ENCODE peak calls at places on chromosomes 11 and 22, in four cellular contexts. K is GM23248, D is HFFc6, J is pancreas. N is an unnamed sample.

GRCh38 chr22:30941363-30941740 is 27.2 kb downstream of the MORC2 start:
- DNase-seq in K (no peak), D (no peak), J (no peak), N (no peak)

GRCh38 chr22:43118024-43118849 is 7.7 kb downstream of the BIK start:
- DNase-seq in K (peak; percentile 54), D (no peak), J (no peak), N (peak; percentile 36)

GRCh38 chr11:80473562-80473961 is 1032.7 kb upstream of the TENM4 start:
- DNase-seq in K (no peak), D (no peak), J (no peak), N (peak; percentile 1)

GRCh38 chr11:45921561-45922424 is 663 bp upstream of the LARGE2 start:
- DNase-seq in K (no peak), D (no peak), J (peak; percentile 92), N (peak; percentile 44)

GRCh38 chr11:8870461-8871282 is 40.3 kb upstream of the AKIP1 start:
- DNase-seq in K (peak; percentile 70), D (peak; percentile 50), J (peak; percentile 54), N (peak; percentile 68)

GRCh38 chr22:20111045-20111688 is 4.7 kb upstream of the RANBP1 start:
- DNase-seq in K (peak; percentile 54), D (peak; percentile 19), J (no peak), N (no peak)

GRCh38 chr11:95147364-95147905 is 57.8 kb downstream of the ENDOD1 start:
- DNase-seq in K (peak; percentile 93), D (peak; percentile 85), J (no peak), N (peak; percentile 68)

GRCh38 chr11:31236052-31236652 is 133.4 kb downstream of the DCDC1 start:
- DNase-seq in K (peak; percentile 39), D (no peak), J (no peak), N (no peak)

GRCh38 chr11:19241260-19242183 is 777 bp upstream of the E2F8 start:
- DNase-seq in K (peak; percentile 33), D (no peak), J (no peak), N (no peak)

GRCh38 chr11:57476883-57477506 is 16.7 kb downstream of the RTN4RL2 start:
- DNase-seq in K (peak; percentile 26), D (peak; percentile 27), J (peak; percentile 65), N (peak; percentile 35)

GRCh38 chr11:111388842-111389241 is 9.8 kb upstream of the POU2AF1 start:
- DNase-seq in K (no peak), D (no peak), J (no peak), N (peak; percentile 13)

GRCh38 chr11:95638501-95638900 is 151.1 kb downstream of the FAM76B start:
- DNase-seq in K (no peak), D (no peak), J (no peak), N (no peak)

GRCh38 chr22:38823076-38823475 is 20.8 kb downstream of the NPTXR start:
- DNase-seq in K (no peak), D (no peak), J (no peak), N (no peak)

GRCh38 chr11:34671946-34672345 is 51.1 kb downstream of the EHF start:
- DNase-seq in K (no peak), D (no peak), J (no peak), N (no peak)

GRCh38 chr11:130633466-130633865 is 185.0 kb downstream of the ADAMTS15 start:
- DNase-seq in K (peak; percentile 23), D (no peak), J (no peak), N (no peak)

N was measured in small intestine.